ENCODE peak calls at places on chromosomes 2 and 18, in seven cellular contexts. S is NCI-H345; R is neuronal stem cell; Y is mesendoderm; K is mesenteric fat pad; Z is activated T-helper 1 cell treated with anti-CD3 and anti-CD28 coated beads, Interleukin-12 subunit alpha, Interleukin-12 subunit beta, Interleukin-2, Interleukin-4 antibody, amounts not matched to agents 30 ng/mL and 10 ng/mL and 1 ng/mL, durations not matched to agents 14 hours and 24 hours and 36 hours; B is kidney tubule cell. T is an unnamed sample.
A peak's percentile ranks its signal among the peaks of the same experiment; 100 is the strongest.

GRCh38 chr18:21853020-21853419 is 112.4 kb downstream of the MIB1 start:
- DNase-seq in S (no peak), R (no peak), Y (peak; percentile 29), K (no peak), Z (no peak), B (no peak), T (no peak)

GRCh38 chr2:173101687-173102086 is 26.0 kb downstream of the MAP3K20 start:
- DNase-seq in S (no peak), R (no peak), Y (no peak), K (no peak), Z (no peak), B (no peak), T (no peak)

GRCh38 chr2:237411683-237412349 is 2.1 kb downstream of the COL6A3 start:
- DNase-seq in S (no peak), R (no peak), Y (no peak), K (no peak), Z (no peak), B (no peak), T (no peak)

GRCh38 chr2:177830881-177831386 is 241.6 kb downstream of the PDE11A start:
- DNase-seq in S (peak; percentile 80), R (no peak), Y (no peak), K (no peak), Z (no peak), B (no peak), T (no peak)

GRCh38 chr2:151775057-151775740 is 40.9 kb upstream of the NEB start:
- DNase-seq in S (no peak), R (no peak), Y (no peak), K (no peak), Z (no peak), B (peak; percentile 13), T (peak; percentile 51)

GRCh38 chr2:170770008-170770303 is 222 bp upstream of the ERICH2 start:
- DNase-seq in S (peak; percentile 75), R (no peak), Y (no peak), K (no peak), Z (no peak), B (peak; percentile 78), T (peak; percentile 44)

GRCh38 chr2:241083091-241083415 is 19.0 kb downstream of the MTERF4 start:
- DNase-seq in S (no peak), R (no peak), Y (no peak), K (no peak), Z (no peak), B (no peak), T (no peak)

GRCh38 chr18:5527603-5528002 is 16.2 kb downstream of the EPB41L3 start:
- DNase-seq in S (no peak), R (no peak), Y (no peak), K (no peak), Z (no peak), B (peak; percentile 87), T (peak; percentile 69)

GRCh38 chr2:174931724-174932123 is 73.5 kb downstream of the CHN1 start:
- DNase-seq in S (no peak), R (no peak), Y (peak; percentile 71), K (no peak), Z (no peak), B (peak; percentile 92), T (peak; percentile 40)

T was measured in RCC 7860.